ENCODE peak calls at places on chromosome 21, in four cellular contexts. K is GM12878, N is K562, A is HepG2. D is an unnamed sample.

GRCh38 chr21:20459838-20460237 is 538.4 kb upstream of the NCAM2 start:
- DNase-seq in K (no peak), N (no peak), A (no peak), D (no peak)

GRCh38 chr21:39441502-39442475 is 3.8 kb downstream of the LCA5L start:
- DNase-seq in A (peak; percentile 45), N (peak; percentile 67), K (no peak), D (peak; percentile 39)

GRCh38 chr21:19864456-19864855 is 1133.8 kb upstream of the NCAM2 start:
- DNase-seq in A (no peak), K (no peak), N (no peak), D (no peak)

GRCh38 chr21:17003221-17003620 is 509.6 kb upstream of the CXADR start:
- DNase-seq in K (no peak), N (no peak), A (no peak), D (no peak)

GRCh38 chr21:17491716-17492414 is 21.0 kb upstream of the CXADR start:
- DNase-seq in N (no peak), A (no peak), K (no peak), D (no peak)

GRCh38 chr21:41024341-41025056 is 143.5 kb upstream of the BACE2 start:
- DNase-seq in N (no peak), A (no peak), K (no peak), D (no peak)

GRCh38 chr21:26433386-26433785 is 139.7 kb downstream of the CYYR1 start:
- DNase-seq in A (no peak), K (no peak), N (no peak), D (no peak)

GRCh38 chr21:19566975-19567374 is 1163.4 kb upstream of the TMPRSS15 start:
- DNase-seq in A (no peak), N (no peak), K (no peak), D (no peak)

GRCh38 chr21:16070207-16070651 is 340.4 kb downstream of the USP25 start:
- DNase-seq in A (no peak), N (no peak), K (no peak), D (no peak)

GRCh38 chr21:38337793-38338192 is 81.0 kb downstream of the KCNJ15 start:
- DNase-seq in A (no peak), K (no peak), N (no peak), D (no peak)
- TF ChIP-seq CBFB in A (no peak), K (no peak), N (no peak), D (no peak)

GRCh38 chr21:31398574-31398973 is 54.5 kb upstream of the TIAM1 start:
- DNase-seq in K (no peak), N (no peak), A (no peak), D (no peak)
- TF ChIP-seq CBFB in K (no peak), N (no peak), A (no peak), D (no peak)

GRCh38 chr21:44374601-44375280 is 21.3 kb downstream of the TRPM2 start:
- DNase-seq in N (no peak), K (no peak), A (no peak), D (no peak)
- TF ChIP-seq CBFB in N (no peak), K (no peak), A (no peak), D (no peak)

DNA sequence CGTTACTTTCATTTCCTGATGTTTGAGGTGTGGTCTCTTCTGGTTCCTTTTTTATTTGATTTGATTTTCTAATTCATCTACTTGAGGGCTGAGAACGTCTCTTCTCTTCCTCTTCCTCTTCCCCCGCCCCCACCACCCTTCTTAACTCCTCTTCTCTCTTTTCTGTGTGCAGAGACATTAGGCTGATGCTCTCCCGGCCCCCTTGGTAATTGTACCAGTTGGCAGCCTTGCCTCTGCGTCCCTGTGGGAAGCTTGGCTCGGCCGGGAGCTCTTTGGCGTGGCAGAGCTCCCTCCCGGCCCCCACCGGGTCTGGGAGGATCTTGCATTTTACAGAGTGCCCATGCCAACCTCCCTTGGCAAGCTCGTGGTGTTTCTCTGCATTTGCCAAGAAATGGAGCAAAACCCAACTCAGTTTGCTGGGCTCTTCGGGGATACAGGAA is 19.9 kb downstream of the CRYAA start:
- DNase-seq in K (no peak), A (no peak), N (no peak), D (peak; percentile 6)
- TF ChIP-seq CBFB in K (no peak), A (no peak), N (no peak), D (no peak)

GRCh38 chr21:14617836-14618235 is 71.7 kb upstream of the SAMSN1 start:
- DNase-seq in A (no peak), N (no peak), K (no peak), D (no peak)

GRCh38 chr21:14614287-14614686 is 68.2 kb upstream of the SAMSN1 start:
- DNase-seq in K (no peak), A (no peak), N (no peak), D (no peak)

GRCh38 chr21:14616303-14617039 is 70.4 kb upstream of the SAMSN1 start:
- DNase-seq in K (no peak), A (no peak), N (no peak), D (no peak)

GRCh38 chr21:14617040-14617393 is 70.9 kb upstream of the SAMSN1 start:
- DNase-seq in A (no peak), N (no peak), K (no peak), D (no peak)

DNA sequence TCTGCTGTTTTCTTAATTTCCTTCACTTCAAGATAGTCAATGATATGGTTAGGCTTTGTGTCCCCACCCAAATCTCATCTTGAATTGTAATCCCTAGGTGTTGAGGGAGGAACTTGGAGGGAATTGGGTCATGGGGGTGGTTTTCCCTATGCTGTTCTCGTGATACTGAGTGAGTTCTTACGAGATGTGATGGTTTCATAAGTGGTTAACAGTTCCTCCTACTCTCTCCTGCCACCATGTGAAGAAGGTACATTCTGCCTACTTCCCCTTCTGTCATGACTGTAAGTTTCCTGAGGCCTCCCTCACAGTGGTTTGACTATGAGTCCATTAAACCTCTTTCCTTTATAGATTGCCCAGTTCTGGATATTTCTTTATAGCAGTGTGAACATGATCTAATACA is 74.0 kb upstream of the SAMSN1 start:
- DNase-seq in K (no peak), N (no peak), A (no peak), D (no peak)
- TF ChIP-seq CBFB in K (no peak), N (no peak), A (no peak), D (no peak)

GRCh38 chr21:34846601-34847112 is 177.9 kb downstream of the CLIC6 start:
- DNase-seq in K (no peak), N (no peak), A (no peak), D (no peak)
- TF ChIP-seq CBFB in K (no peak), N (no peak), A (no peak), D (no peak)

DNA sequence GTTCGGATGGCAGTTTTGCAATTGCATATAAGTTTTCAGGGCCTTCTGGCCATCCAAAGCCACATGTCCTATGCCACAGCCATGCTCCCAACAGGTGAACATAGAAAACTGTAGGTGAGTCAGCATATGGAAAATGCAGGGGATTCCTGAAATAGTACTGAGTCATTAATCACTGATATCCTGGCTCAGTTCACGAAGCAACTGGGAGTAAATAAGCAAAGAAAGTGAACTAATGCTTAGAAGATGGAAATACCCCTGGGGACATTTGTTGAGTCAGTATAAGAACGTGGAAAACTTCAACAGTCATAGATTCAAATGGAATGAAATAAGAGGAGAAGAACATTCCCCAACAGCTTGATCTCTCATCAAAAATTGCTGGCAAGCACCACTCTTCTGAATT is 148.9 kb upstream of the RUNX1 start:
- DNase-seq in K (no peak), A (no peak), N (no peak), D (no peak)
- TF ChIP-seq CBFB in K (no peak), A (no peak), N (no peak), D (no peak)

GRCh38 chr21:31872452-31873274 is at the start of gene HUNK:
- DNase-seq in K (no peak), N (no peak), A (peak; percentile 29), D (peak; percentile 79)

GRCh38 chr21:31874817-31875216 is 2.0 kb downstream of the HUNK start:
- DNase-seq in K (no peak), N (no peak), A (no peak), D (peak; percentile 41)

GRCh38 chr21:31875424-31876097 is 2.7 kb downstream of the HUNK start:
- DNase-seq in N (no peak), K (no peak), A (no peak), D (no peak)

GRCh38 chr21:31873275-31873695 is 465 bp downstream of the HUNK start:
- DNase-seq in N (no peak), A (no peak), K (no peak), D (peak; percentile 42)

DNA sequence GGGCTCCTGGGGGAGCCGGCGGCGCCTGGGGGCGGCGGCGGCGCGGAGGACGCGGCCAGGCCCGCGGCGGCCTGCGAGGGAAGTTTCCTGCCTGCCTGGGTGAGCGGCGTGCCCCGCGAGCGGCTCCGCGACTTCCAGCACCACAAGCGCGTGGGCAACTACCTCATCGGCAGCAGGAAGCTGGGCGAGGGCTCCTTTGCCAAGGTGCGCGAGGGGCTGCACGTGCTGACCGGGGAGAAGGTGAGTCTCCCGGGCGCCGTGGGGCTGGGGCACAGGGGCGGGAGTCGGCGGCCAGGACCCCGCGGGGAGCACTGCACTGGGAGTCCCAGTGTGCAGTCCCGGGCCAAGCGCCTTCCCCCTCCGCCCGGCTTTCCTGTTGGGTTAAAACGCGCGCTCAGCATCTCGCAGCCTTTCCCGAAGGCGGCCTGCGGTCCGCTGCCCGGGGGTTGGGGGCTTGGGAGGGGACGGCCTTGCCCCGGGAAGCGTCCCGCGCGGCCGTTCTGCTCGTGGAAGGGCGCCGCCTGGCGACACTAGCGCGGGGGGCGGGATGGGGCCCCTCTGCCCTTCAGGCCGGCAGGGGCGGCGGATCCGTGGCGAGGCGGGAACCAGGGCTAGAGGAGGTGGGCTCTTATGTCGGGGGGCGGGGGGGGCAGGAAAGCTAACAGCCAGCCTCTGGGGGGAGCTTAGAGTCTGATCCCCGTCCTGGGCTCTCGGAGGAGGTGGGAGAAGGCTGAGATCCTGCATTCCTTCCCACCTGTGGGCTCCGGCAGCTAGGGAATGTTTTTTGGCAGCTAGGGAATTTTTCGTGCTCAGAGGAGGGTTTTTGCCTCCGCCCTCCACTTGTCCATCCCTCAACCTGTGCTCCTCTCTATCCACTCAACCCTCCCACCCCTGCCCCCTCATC is 1.1 kb downstream of the HUNK start:
- DNase-seq in K (no peak), A (no peak), N (peak; percentile 76), D (peak; percentile 74)
- TF ChIP-seq CBFB in K (no peak), A (no peak), N (no peak), D (no peak)

GRCh38 chr21:45015469-45015860 is 58.9 kb upstream of the ADARB1 start:
- DNase-seq in A (no peak), K (no peak), N (no peak), D (peak; percentile 6)
- TF ChIP-seq CBFB in A (no peak), K (no peak), N (no peak), D (no peak)

DNA sequence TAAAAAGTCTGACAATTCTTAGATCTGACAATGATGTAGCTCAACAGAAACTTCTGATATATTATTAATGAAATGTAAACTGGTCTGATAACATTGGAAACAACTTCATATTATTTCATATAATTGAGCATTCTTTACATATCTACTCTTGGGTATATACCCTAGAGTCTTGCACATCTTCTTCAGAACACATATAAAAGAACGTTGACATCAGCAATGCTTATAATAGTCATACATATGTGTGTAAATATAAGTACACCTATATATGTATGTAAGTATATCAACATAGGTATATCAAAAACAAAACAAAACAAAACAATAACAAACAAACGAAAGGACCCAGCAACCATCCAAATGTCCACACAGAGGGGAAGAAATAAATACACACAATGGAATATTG is 38.4 kb downstream of the NRIP1 start:
- DNase-seq in A (no peak), N (no peak), K (no peak), D (no peak)
- TF ChIP-seq CBFB in A (no peak), N (no peak), K (no peak), D (no peak)